ENCODE peak calls at places on chromosomes 7 and 10, in nine cellular contexts. One of them, this sample, is unnamed.

GRCh38 chr10:61410353-61410752 is 42.8 kb downstream of the TMEM26 start:
- DNase-seq in aorta: no peak
- DNase-seq in A673: no peak
- DNase-seq in HCT116: no peak
- DNase-seq in stomach: no peak
- DNase-seq in foreskin keratinocyte: no peak
- DNase-seq in CD8-positive, alpha-beta T cell: no peak
- DNase-seq in prostate gland: no peak
- DNase-seq in effector memory CD4-positive, alpha-beta T cell: no peak
- DNase-seq in this sample: no peak

GRCh38 chr10:68154211-68154497 is 44.9 kb downstream of the MYPN start:
- DNase-seq in stomach: no peak
- DNase-seq in A673: peak; percentile 65
- DNase-seq in HCT116: no peak
- DNase-seq in effector memory CD4-positive, alpha-beta T cell: no peak
- DNase-seq in aorta: peak; percentile 56
- DNase-seq in prostate gland: no peak
- DNase-seq in foreskin keratinocyte: no peak
- DNase-seq in CD8-positive, alpha-beta T cell: no peak
- DNase-seq in this sample: no peak

GRCh38 chr7:83149466-83149865 is 13.2 kb downstream of the PCLO start:
- DNase-seq in foreskin keratinocyte: no peak
- DNase-seq in CD8-positive, alpha-beta T cell: no peak
- DNase-seq in aorta: no peak
- DNase-seq in A673: no peak
- DNase-seq in effector memory CD4-positive, alpha-beta T cell: no peak
- DNase-seq in prostate gland: no peak
- DNase-seq in HCT116: no peak
- DNase-seq in stomach: no peak
- DNase-seq in this sample: no peak

GRCh38 chr10:14474656-14475055 is 143.9 kb upstream of the FRMD4A start:
- DNase-seq in aorta: no peak
- DNase-seq in effector memory CD4-positive, alpha-beta T cell: no peak
- DNase-seq in foreskin keratinocyte: peak; percentile 21
- DNase-seq in A673: no peak
- DNase-seq in stomach: no peak
- DNase-seq in CD8-positive, alpha-beta T cell: no peak
- DNase-seq in HCT116: no peak
- DNase-seq in prostate gland: no peak
- DNase-seq in this sample: no peak

GRCh38 chr10:73873163-73873842 is 1.1 kb downstream of the CAMK2G start:
- DNase-seq in CD8-positive, alpha-beta T cell: no peak
- DNase-seq in foreskin keratinocyte: no peak
- DNase-seq in prostate gland: no peak
- DNase-seq in stomach: no peak
- DNase-seq in aorta: no peak
- DNase-seq in effector memory CD4-positive, alpha-beta T cell: no peak
- DNase-seq in HCT116: no peak
- DNase-seq in A673: no peak
- DNase-seq in this sample: no peak

GRCh38 chr10:43760514-43760913 is 111.8 kb upstream of the ZNF32 start:
- DNase-seq in stomach: no peak
- DNase-seq in HCT116: no peak
- DNase-seq in effector memory CD4-positive, alpha-beta T cell: no peak
- DNase-seq in CD8-positive, alpha-beta T cell: no peak
- DNase-seq in prostate gland: no peak
- DNase-seq in aorta: no peak
- DNase-seq in foreskin keratinocyte: no peak
- DNase-seq in A673: no peak
- DNase-seq in this sample: no peak

GRCh38 chr10:106740-107139 is 28.5 kb upstream of the ZMYND11 start:
- DNase-seq in A673: no peak
- DNase-seq in aorta: no peak
- DNase-seq in foreskin keratinocyte: no peak
- DNase-seq in effector memory CD4-positive, alpha-beta T cell: no peak
- DNase-seq in prostate gland: no peak
- DNase-seq in stomach: no peak
- DNase-seq in HCT116: no peak
- DNase-seq in CD8-positive, alpha-beta T cell: no peak
- DNase-seq in this sample: no peak

GRCh38 chr10:7666253-7667023 is at the start of gene ITIH5:
- DNase-seq in aorta: peak; percentile 51
- DNase-seq in foreskin keratinocyte: no peak
- DNase-seq in effector memory CD4-positive, alpha-beta T cell: no peak
- DNase-seq in CD8-positive, alpha-beta T cell: no peak
- DNase-seq in stomach: no peak
- DNase-seq in prostate gland: no peak
- DNase-seq in HCT116: no peak
- DNase-seq in A673: no peak
- DNase-seq in this sample: no peak

GRCh38 chr10:63280386-63280785 is 147.3 kb downstream of the NRBF2 start:
- DNase-seq in foreskin keratinocyte: no peak
- DNase-seq in HCT116: no peak
- DNase-seq in effector memory CD4-positive, alpha-beta T cell: no peak
- DNase-seq in CD8-positive, alpha-beta T cell: no peak
- DNase-seq in A673: no peak
- DNase-seq in prostate gland: no peak
- DNase-seq in stomach: no peak
- DNase-seq in aorta: no peak
- DNase-seq in this sample: no peak

GRCh38 chr10:11573497-11573896 is 38.0 kb downstream of the USP6NL start:
- DNase-seq in A673: peak; percentile 75
- DNase-seq in foreskin keratinocyte: no peak
- DNase-seq in prostate gland: no peak
- DNase-seq in aorta: no peak
- DNase-seq in stomach: no peak
- DNase-seq in effector memory CD4-positive, alpha-beta T cell: no peak
- DNase-seq in CD8-positive, alpha-beta T cell: no peak
- DNase-seq in HCT116: no peak
- DNase-seq in this sample: no peak

GRCh38 chr7:132516042-132516840 is 60.0 kb downstream of the PLXNA4 start:
- DNase-seq in A673: no peak
- DNase-seq in effector memory CD4-positive, alpha-beta T cell: no peak
- DNase-seq in prostate gland: no peak
- DNase-seq in CD8-positive, alpha-beta T cell: no peak
- DNase-seq in HCT116: no peak
- DNase-seq in stomach: no peak
- DNase-seq in foreskin keratinocyte: peak; percentile 28
- DNase-seq in aorta: no peak
- DNase-seq in this sample: no peak

GRCh38 chr10:58806970-58807630 is 294.4 kb downstream of the BICC1 start:
- DNase-seq in stomach: no peak
- DNase-seq in CD8-positive, alpha-beta T cell: no peak
- DNase-seq in prostate gland: no peak
- DNase-seq in effector memory CD4-positive, alpha-beta T cell: no peak
- DNase-seq in foreskin keratinocyte: peak; percentile 64
- DNase-seq in HCT116: no peak
- DNase-seq in aorta: no peak
- DNase-seq in A673: no peak
- DNase-seq in this sample: no peak

DNA sequence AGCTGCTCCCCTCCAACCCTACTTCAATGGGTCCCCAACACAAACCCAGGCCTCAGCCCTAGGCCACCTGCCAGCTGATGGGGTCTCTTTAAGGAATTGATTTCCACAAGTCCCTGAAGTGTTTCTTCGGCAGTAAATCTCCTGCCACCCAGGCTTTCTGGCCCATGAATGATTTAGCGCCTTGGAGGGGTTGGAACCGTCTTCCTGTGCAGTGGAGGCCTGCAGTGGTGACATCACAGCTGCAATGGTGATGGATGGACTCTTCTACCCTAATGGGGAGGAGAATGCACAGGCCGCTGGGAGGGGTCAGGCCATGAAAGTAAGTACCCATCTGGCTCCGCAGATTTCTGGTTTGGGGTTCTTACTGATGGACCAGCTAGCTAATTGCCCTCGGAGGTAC is 163.8 kb downstream of the UBE2H start:
- DNase-seq in CD8-positive, alpha-beta T cell: no peak
- DNase-seq in HCT116: no peak
- DNase-seq in effector memory CD4-positive, alpha-beta T cell: no peak
- DNase-seq in stomach: no peak
- DNase-seq in prostate gland: no peak
- DNase-seq in A673: no peak
- DNase-seq in foreskin keratinocyte: no peak
- DNase-seq in aorta: no peak
- DNase-seq in this sample: no peak
- H3K27me3 ChIP-seq in CD8-positive, alpha-beta T cell: peaks cover 19% of the 10 kb centered on the region
- H3K27me3 ChIP-seq in HCT116: no peaks in the 10 kb centered on the region
- H3K27me3 ChIP-seq in effector memory CD4-positive, alpha-beta T cell: peaks cover 30% of the 10 kb centered on the region
- H3K27me3 ChIP-seq in stomach: peaks cover 34% of the 10 kb centered on the region
- H3K27me3 ChIP-seq in prostate gland: peaks cover 13% of the 10 kb centered on the region
- H3K27me3 ChIP-seq in A673: peaks cover 22% of the 10 kb centered on the region
- H3K27me3 ChIP-seq in foreskin keratinocyte: peaks cover 55% of the 10 kb centered on the region
- H3K27me3 ChIP-seq in aorta: no peaks in the 10 kb centered on the region
- H3K27me3 ChIP-seq in this sample: peaks cover 5% of the 10 kb centered on the region

GRCh38 chr7:50304911-50305621 is 550 bp downstream of the IKZF1 start:
- DNase-seq in A673: peak; percentile 9
- DNase-seq in prostate gland: no peak
- DNase-seq in HCT116: no peak
- DNase-seq in foreskin keratinocyte: peak; percentile 4
- DNase-seq in aorta: no peak
- DNase-seq in effector memory CD4-positive, alpha-beta T cell: peak; percentile 41
- DNase-seq in CD8-positive, alpha-beta T cell: peak; percentile 57
- DNase-seq in stomach: no peak
- DNase-seq in this sample: no peak

GRCh38 chr7:50303894-50304157 is 690 bp upstream of the IKZF1 start:
- DNase-seq in effector memory CD4-positive, alpha-beta T cell: no peak
- DNase-seq in stomach: no peak
- DNase-seq in aorta: no peak
- DNase-seq in foreskin keratinocyte: no peak
- DNase-seq in HCT116: no peak
- DNase-seq in prostate gland: no peak
- DNase-seq in A673: no peak
- DNase-seq in CD8-positive, alpha-beta T cell: no peak
- DNase-seq in this sample: no peak

GRCh38 chr7:50305697-50306300 is 1.3 kb downstream of the IKZF1 start:
- DNase-seq in aorta: no peak
- DNase-seq in stomach: no peak
- DNase-seq in effector memory CD4-positive, alpha-beta T cell: no peak
- DNase-seq in CD8-positive, alpha-beta T cell: no peak
- DNase-seq in HCT116: no peak
- DNase-seq in foreskin keratinocyte: no peak
- DNase-seq in A673: no peak
- DNase-seq in prostate gland: no peak
- DNase-seq in this sample: no peak

GRCh38 chr7:50303082-50303893 is 1.2 kb upstream of the IKZF1 start:
- DNase-seq in HCT116: no peak
- DNase-seq in foreskin keratinocyte: no peak
- DNase-seq in stomach: no peak
- DNase-seq in aorta: no peak
- DNase-seq in CD8-positive, alpha-beta T cell: no peak
- DNase-seq in prostate gland: no peak
- DNase-seq in A673: no peak
- DNase-seq in effector memory CD4-positive, alpha-beta T cell: no peak
- DNase-seq in this sample: no peak

GRCh38 chr7:50304158-50304910 is at the start of gene IKZF1:
- DNase-seq in foreskin keratinocyte: no peak
- DNase-seq in effector memory CD4-positive, alpha-beta T cell: peak; percentile 45
- DNase-seq in A673: peak; percentile 49
- DNase-seq in prostate gland: no peak
- DNase-seq in stomach: peak; percentile 65
- DNase-seq in HCT116: no peak
- DNase-seq in CD8-positive, alpha-beta T cell: peak; percentile 49
- DNase-seq in aorta: peak; percentile 90
- DNase-seq in this sample: peak; percentile 77
- H3K27me3 ChIP-seq in foreskin keratinocyte: peaks cover 84% of the 10 kb centered on the region
- H3K27me3 ChIP-seq in effector memory CD4-positive, alpha-beta T cell: no peaks in the 10 kb centered on the region
- H3K27me3 ChIP-seq in A673: peaks cover 57% of the 10 kb centered on the region
- H3K27me3 ChIP-seq in prostate gland: no peaks in the 10 kb centered on the region
- H3K27me3 ChIP-seq in stomach: peaks cover 33% of the 10 kb centered on the region
- H3K27me3 ChIP-seq in HCT116: peaks cover 8% of the 10 kb centered on the region
- H3K27me3 ChIP-seq in CD8-positive, alpha-beta T cell: no peaks in the 10 kb centered on the region
- H3K27me3 ChIP-seq in aorta: no peaks in the 10 kb centered on the region
- H3K27me3 ChIP-seq in this sample: peaks cover 11% of the 10 kb centered on the region

DNA sequence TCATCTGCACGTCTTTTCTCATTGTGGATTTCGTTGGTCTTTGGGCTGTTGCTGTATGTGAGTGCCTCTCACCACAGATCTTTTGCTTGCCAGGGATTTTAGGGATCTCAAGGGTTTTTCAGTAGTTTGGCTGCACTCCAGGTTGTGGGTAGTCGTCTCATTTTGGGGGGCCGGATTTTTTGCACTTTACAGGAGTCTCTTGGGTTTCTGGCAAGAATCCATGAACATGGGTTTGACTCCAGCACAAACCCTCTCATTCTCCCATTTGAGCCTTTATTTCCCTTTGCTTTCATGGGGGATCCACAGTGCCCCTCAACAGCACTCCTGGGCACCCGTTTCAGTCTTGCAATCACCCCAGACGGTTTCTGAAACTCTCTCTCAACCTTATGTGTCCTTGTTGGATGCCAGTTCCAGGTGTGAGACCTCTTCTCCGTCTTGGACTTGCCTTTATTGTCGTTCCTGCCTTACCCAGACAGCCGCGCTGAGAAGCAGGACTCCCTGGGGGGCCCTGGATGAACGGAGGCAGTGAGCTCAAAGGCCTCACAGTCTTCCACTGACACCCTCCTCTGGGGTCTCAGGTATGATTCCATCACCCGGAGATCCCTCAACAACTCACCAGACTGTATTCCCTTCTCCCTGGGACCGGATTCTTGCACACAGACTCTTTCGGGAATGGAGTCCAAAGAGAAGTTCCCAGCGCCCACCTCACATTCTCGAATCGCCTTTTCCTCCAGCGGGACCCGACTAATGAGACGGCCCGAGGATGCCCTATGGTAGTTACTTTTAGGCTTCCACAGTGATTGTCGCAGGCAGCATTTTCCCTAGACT is 18.8 kb upstream of the ZNF273 start:
- DNase-seq in stomach: no peak
- DNase-seq in effector memory CD4-positive, alpha-beta T cell: no peak
- DNase-seq in foreskin keratinocyte: no peak
- DNase-seq in CD8-positive, alpha-beta T cell: no peak
- DNase-seq in prostate gland: no peak
- DNase-seq in A673: no peak
- DNase-seq in aorta: no peak
- DNase-seq in HCT116: no peak
- DNase-seq in this sample: no peak
- H3K27me3 ChIP-seq in stomach: peaks cover 21% of the 10 kb centered on the region
- H3K27me3 ChIP-seq in effector memory CD4-positive, alpha-beta T cell: peaks cover 18% of the 10 kb centered on the region
- H3K27me3 ChIP-seq in foreskin keratinocyte: peaks cover 31% of the 10 kb centered on the region
- H3K27me3 ChIP-seq in CD8-positive, alpha-beta T cell: peaks cover 7% of the 10 kb centered on the region
- H3K27me3 ChIP-seq in prostate gland: no peaks in the 10 kb centered on the region
- H3K27me3 ChIP-seq in A673: no peaks in the 10 kb centered on the region
- H3K27me3 ChIP-seq in aorta: no peaks in the 10 kb centered on the region
- H3K27me3 ChIP-seq in HCT116: no peaks in the 10 kb centered on the region
- H3K27me3 ChIP-seq in this sample: no peaks in the 10 kb centered on the region

GRCh38 chr10:130997267-130998045 is 314.1 kb downstream of the TCERG1L start:
- DNase-seq in CD8-positive, alpha-beta T cell: no peak
- DNase-seq in HCT116: no peak
- DNase-seq in foreskin keratinocyte: no peak
- DNase-seq in effector memory CD4-positive, alpha-beta T cell: no peak
- DNase-seq in A673: no peak
- DNase-seq in aorta: no peak
- DNase-seq in prostate gland: no peak
- DNase-seq in stomach: no peak
- DNase-seq in this sample: peak; percentile 4
- H3K27me3 ChIP-seq in CD8-positive, alpha-beta T cell: no peaks in the 10 kb centered on the region
- H3K27me3 ChIP-seq in HCT116: no peaks in the 10 kb centered on the region
- H3K27me3 ChIP-seq in foreskin keratinocyte: no peaks in the 10 kb centered on the region
- H3K27me3 ChIP-seq in effector memory CD4-positive, alpha-beta T cell: no peaks in the 10 kb centered on the region
- H3K27me3 ChIP-seq in A673: no peaks in the 10 kb centered on the region
- H3K27me3 ChIP-seq in aorta: no peaks in the 10 kb centered on the region
- H3K27me3 ChIP-seq in prostate gland: no peaks in the 10 kb centered on the region
- H3K27me3 ChIP-seq in stomach: no peaks in the 10 kb centered on the region
- H3K27me3 ChIP-seq in this sample: no peaks in the 10 kb centered on the region

This sample was measured in lung.